ENCODE peak calls at places on chromosomes 1 and 21, in four cellular contexts. P is HepG2, D is K562, V is H1. B is an unnamed sample.
A peak's percentile ranks its signal among the peaks of the same experiment; 100 is the strongest.

GRCh38 chr1:118928739-118929554 is 59.2 kb downstream of the TBX15 start:
- DNase-seq in V (no peak), P (peak; percentile 41), D (peak; percentile 18), B (no peak)

GRCh38 chr1:159869173-159869572 is 6.7 kb upstream of the VSIG8 start:
- DNase-seq in P (no peak), V (no peak), D (peak; percentile 59), B (no peak)

GRCh38 chr1:201125019-201125418 is 2.0 kb downstream of the ASCL5 start:
- DNase-seq in V (no peak), D (no peak), P (no peak), B (no peak)

GRCh38 chr1:153616144-153616884 is at the start of gene S100A14:
- DNase-seq in V (no peak), D (peak; percentile 61), P (no peak), B (no peak)

GRCh38 chr1:202081992-202082391 is 40.7 kb upstream of the GPR37L1 start:
- DNase-seq in V (no peak), P (no peak), D (peak; percentile 35), B (no peak)

GRCh38 chr1:5994713-5995621 is 2.7 kb upstream of the NPHP4 start:
- DNase-seq in V (no peak), D (no peak), P (no peak), B (peak; percentile 30)

GRCh38 chr21:33751120-33751519 is 108.8 kb downstream of the ITSN1 start:
- DNase-seq in P (no peak), V (no peak), D (no peak), B (no peak)

GRCh38 chr1:204331275-204331674 is 28.5 kb downstream of the PLEKHA6 start:
- DNase-seq in D (no peak), P (no peak), V (no peak), B (no peak)

GRCh38 chr1:81111818-81112217 is 688.9 kb upstream of the ADGRL2 start:
- DNase-seq in P (no peak), D (no peak), V (no peak), B (no peak)

GRCh38 chr1:20402585-20403422 is 83.2 kb downstream of the CAMK2N1 start:
- DNase-seq in P (no peak), D (no peak), V (no peak), B (no peak)

GRCh38 chr1:198919667-198920398 is 281.0 kb downstream of the PTPRC start:
- DNase-seq in P (no peak), V (no peak), D (no peak), B (no peak)

GRCh38 chr1:208041505-208041904 is 130.6 kb upstream of the CD34 start:
- DNase-seq in D (no peak), V (no peak), P (no peak), B (no peak)

GRCh38 chr1:6424000-6424565 is 493 bp upstream of the ESPN start:
- DNase-seq in V (no peak), D (peak; percentile 47), P (no peak), B (no peak)

GRCh38 chr1:248618878-248619277 is 16.0 kb downstream of the OR2T11 start:
- DNase-seq in D (no peak), V (no peak), P (peak; percentile 52), B (no peak)

GRCh38 chr1:204292733-204293132 is 67.0 kb downstream of the PLEKHA6 start:
- DNase-seq in V (no peak), D (no peak), P (no peak), B (no peak)

GRCh38 chr1:232999960-233000625 is 49.7 kb downstream of the NTPCR start:
- DNase-seq in P (no peak), D (no peak), V (no peak), B (no peak)

GRCh38 chr1:87151500-87152421 is 176.9 kb upstream of the LMO4 start:
- DNase-seq in P (no peak), V (peak; percentile 63), D (peak; percentile 54), B (peak; percentile 75)

GRCh38 chr1:75233302-75233929 is 99.2 kb downstream of the LHX8 start:
- DNase-seq in V (no peak), P (peak; percentile 38), D (peak; percentile 26), B (peak; percentile 4)

GRCh38 chr1:151175910-151176309 is at the start of gene TMOD4:
- DNase-seq in D (peak; percentile 77), P (no peak), V (no peak), B (no peak)

GRCh38 chr1:162070825-162071224 is 1.3 kb downstream of the NOS1AP start:
- DNase-seq in V (no peak), P (no peak), D (no peak), B (no peak)

GRCh38 chr1:156816561-156817328 is at the start of gene SH2D2A:
- DNase-seq in P (no peak), V (no peak), D (peak; percentile 78), B (peak; percentile 71)

GRCh38 chr1:16178596-16179497 is 23.0 kb upstream of the EPHA2 start:
- DNase-seq in D (no peak), P (peak; percentile 84), V (no peak), B (no peak)

GRCh38 chr1:40300651-40301050 is 16.4 kb downstream of the COL9A2 start:
- DNase-seq in P (no peak), D (no peak), V (no peak), B (no peak)

GRCh38 chr1:58143972-58144752 is 402.4 kb downstream of the OMA1 start:
- DNase-seq in D (no peak), V (no peak), P (no peak), B (no peak)

GRCh38 chr1:50393522-50394120 is 29.6 kb downstream of the DMRTA2 start:
- DNase-seq in V (no peak), P (no peak), D (no peak), B (no peak)

GRCh38 chr1:228149341-228150020 is at the start of gene GJC2:
- DNase-seq in V (no peak), D (peak; percentile 81), P (peak; percentile 56), B (no peak)

GRCh38 chr1:231828182-231828920 is 201.8 kb downstream of the DISC1 start:
- DNase-seq in P (peak; percentile 95), V (no peak), D (no peak), B (no peak)
- TF ChIP-seq HDAC6 in P (no peak), V (no peak), D (no peak), B (no peak)

DNA sequence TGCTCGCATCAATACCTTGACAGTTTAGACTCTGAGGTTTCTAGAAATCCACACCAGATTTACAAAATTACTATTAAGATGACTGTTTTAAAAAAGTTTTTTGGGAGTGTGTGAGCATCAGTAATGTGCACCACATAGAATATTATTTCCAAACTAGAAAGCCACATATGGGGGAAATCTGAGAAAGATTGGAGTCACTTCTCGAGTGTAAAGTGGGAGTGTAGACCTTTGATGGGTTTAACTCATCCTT is 757 bp downstream of the RIMKLA start:
- DNase-seq in D (no peak), V (no peak), P (no peak), B (no peak)
- TF ChIP-seq HDAC6 in D (no peak), V (no peak), P (no peak), B (no peak)

DNA sequence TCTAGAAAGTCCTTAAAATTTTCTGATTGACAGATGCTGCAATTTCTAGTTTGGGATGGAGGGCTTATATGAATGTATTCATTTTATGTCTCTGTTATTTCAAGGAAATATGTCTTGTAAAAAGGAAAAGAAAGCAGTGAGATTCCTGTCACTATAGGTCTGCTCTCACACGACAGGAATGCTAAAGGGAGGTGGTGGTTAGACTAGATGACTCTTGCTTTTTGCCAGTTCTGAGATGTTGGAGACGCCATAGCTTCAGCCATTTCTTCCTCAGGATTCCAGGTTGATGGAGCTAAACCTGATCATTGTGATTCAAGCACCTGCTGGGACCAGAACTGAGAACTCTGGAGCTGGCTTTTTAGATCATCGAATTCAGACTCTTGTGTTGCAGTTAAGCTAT is 46.9 kb upstream of the FOXO6 start:
- DNase-seq in P (no peak), V (no peak), D (no peak), B (no peak)
- TF ChIP-seq HDAC6 in P (no peak), V (no peak), D (no peak), B (no peak)

GRCh38 chr1:241642593-241642944 is 2.4 kb upstream of the CHML start:
- DNase-seq in V (no peak), D (no peak), P (no peak), B (no peak)

GRCh38 chr1:241639653-241640148 is 468 bp downstream of the CHML start:
- DNase-seq in P (peak; percentile 38), V (no peak), D (peak; percentile 68), B (no peak)

GRCh38 chr1:241640867-241641542 is 836 bp upstream of the CHML start:
- DNase-seq in P (peak; percentile 66), V (no peak), D (no peak), B (no peak)

GRCh38 chr1:241640149-241640866 is at the start of the genes CHML and OPN3:
- DNase-seq in D (peak; percentile 99), V (peak; percentile 62), P (peak; percentile 76), B (no peak)

DNA sequence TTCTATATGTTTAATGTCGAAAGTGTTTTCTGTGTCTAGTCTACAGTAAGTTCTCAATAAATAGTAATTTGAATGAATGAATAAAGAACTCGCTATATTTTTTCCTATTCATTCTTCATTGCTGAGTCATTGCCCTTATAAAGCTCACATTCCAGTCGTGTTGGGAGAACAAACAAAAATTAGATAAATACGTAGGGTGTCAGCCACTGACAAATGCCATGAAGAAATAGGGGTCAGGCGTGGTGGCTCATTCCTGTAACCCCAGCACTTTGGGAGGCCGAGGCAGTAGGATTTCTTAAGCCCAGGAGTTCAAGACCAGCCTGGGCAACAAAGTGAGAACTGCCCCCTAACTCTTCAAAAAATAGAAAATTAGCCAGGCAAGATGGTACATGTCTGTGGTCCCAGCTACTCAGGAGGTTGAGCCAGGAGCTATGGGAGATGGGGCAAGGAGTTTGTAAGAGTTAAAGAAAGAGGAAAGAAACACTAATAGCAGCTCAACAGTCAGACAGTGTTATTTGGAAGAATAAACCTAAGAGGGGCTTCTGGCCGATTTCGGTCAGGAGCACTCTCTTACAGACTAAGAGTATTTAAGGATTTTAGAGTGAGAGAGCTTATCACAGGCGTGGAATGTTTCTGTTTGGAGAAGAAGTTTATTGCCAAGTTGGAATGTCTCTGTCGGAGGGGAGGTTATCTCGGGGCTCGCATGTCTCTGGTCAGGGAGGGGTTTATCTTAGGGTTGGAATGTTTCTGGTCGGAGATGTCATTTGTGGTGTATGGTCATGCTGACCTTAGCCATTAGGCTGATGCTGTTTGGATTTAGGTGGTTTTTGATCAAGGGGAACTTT is 1.8 kb upstream of the CHML start:
- DNase-seq in D (no peak), V (no peak), P (peak; percentile 84), B (no peak)
- TF ChIP-seq HDAC6 in D (no peak), V (no peak), P (no peak), B (no peak)

DNA sequence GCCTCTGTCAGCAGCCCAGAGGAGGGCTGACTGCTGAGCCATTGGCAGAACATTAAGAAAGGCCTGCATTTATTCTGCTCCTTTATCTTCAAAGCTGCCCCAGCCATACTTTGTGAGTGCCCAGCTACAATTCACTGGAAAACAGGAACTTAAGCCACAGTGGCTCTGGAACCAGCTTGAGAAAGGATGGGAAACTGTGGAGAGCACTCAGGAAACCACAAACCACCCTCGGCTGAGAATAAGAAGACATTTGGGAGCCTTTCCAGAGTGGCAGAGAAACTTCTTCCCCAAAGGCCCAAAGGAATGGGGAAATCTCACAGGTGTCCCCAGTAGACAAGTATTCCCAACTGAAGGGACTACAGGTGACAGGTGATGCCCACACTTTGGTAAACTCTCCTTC is 1.8 kb downstream of the LAMB3 start:
- DNase-seq in V (no peak), P (no peak), D (no peak), B (no peak)
- TF ChIP-seq HDAC6 in V (no peak), P (no peak), D (no peak), B (no peak)